ENCODE peak calls at places on chromosomes 11 and 22, in six cellular contexts. G is HCT116, C is DND-41, S is PC-3, L is GM23338, T is astrocyte. Q is an unnamed sample.

GRCh38 chr11:87754685-87755084 is 420.6 kb downstream of the RAB38 start:
- DNase-seq in G (no peak), T (no peak), S (peak), C (no peak), L (no peak), Q (no peak)

GRCh38 chr22:33299245-33299956 is 241.2 kb upstream of the SYN3 start:
- DNase-seq in C (no peak), S (no peak), L (no peak), G (no peak), T (no peak), Q (no peak)

GRCh38 chr22:23220485-23221350 is 40.4 kb downstream of the BCR start:
- DNase-seq in L (no peak), T (peak), S (no peak), C (peak), G (no peak), Q (peak)

GRCh38 chr11:132586801-132587200 is 945.5 kb downstream of the OPCML start:
- DNase-seq in T (peak), C (no peak), L (no peak), G (no peak), S (no peak), Q (peak)

GRCh38 chr11:134429104-134429503 is 17.1 kb upstream of the B3GAT1 start:
- DNase-seq in G (no peak), T (no peak), C (no peak), S (no peak), L (no peak), Q (no peak)

GRCh38 chr11:70826541-70826943 is 425.8 kb downstream of the SHANK2 start:
- DNase-seq in G (no peak), T (no peak), L (peak), S (no peak), C (no peak), Q (no peak)

GRCh38 chr11:110091995-110092576 is 1.1 kb upstream of the ZC3H12C start:
- DNase-seq in C (no peak), L (peak), T (no peak), S (peak), G (peak), Q (no peak)

GRCh38 chr11:86209806-86210657 is 34.5 kb upstream of the EED start:
- DNase-seq in C (no peak), L (no peak), S (no peak), G (no peak), T (no peak), Q (no peak)

GRCh38 chr22:43776081-43776670 is 35.9 kb downstream of the EFCAB6 start:
- DNase-seq in C (no peak), T (no peak), G (no peak), L (no peak), S (peak), Q (no peak)

GRCh38 chr11:128552783-128553661 is 34.3 kb downstream of the ETS1 start:
- DNase-seq in S (no peak), G (no peak), L (no peak), C (no peak), T (peak), Q (peak)

GRCh38 chr22:39287076-39287743 is 32.2 kb downstream of the RPL3 start:
- DNase-seq in S (no peak), C (no peak), L (no peak), T (no peak), G (no peak), Q (peak)

GRCh38 chr22:21753374-21754111 is 17.9 kb upstream of the YPEL1 start:
- DNase-seq in T (no peak), S (no peak), L (no peak), C (no peak), G (no peak), Q (no peak)

DNA sequence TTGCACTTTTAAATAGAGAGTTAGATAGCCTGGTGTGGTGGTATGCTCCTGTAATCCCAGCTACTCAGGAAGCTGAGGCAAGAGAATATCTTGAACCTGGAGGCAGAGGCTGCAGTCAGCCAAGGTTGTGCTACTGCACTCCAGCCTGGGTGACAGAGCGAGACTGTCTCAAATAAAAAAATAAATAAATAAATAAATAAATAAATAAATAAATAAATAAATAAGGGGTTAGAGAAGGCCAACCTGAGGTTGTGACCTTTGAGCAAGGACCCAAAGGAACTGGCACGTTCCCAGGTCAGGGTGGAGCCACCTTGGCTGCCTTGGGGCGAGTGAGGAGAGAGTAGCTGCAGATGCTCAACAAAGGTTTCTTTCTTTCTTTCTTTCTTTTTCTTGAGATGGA is 65.3 kb upstream of the TENM4 start:
- DNase-seq in C (no peak), T (no peak), G (no peak), L (no peak), S (no peak), Q (no peak)
- TF ChIP-seq CTCF in C (no peak), T (no peak), G (no peak), L (no peak), S (no peak), Q (no peak)

GRCh38 chr11:43579171-43579918 is 101.2 kb upstream of the HSD17B12 start:
- DNase-seq in C (no peak), G (no peak), T (peak), S (peak), L (peak), Q (peak)

GRCh38 chr11:43582024-43582836 is 98.3 kb upstream of the HSD17B12 start:
- DNase-seq in S (no peak), L (peak), T (no peak), C (no peak), G (no peak), Q (no peak)

GRCh38 chr11:43581370-43582023 is 99.0 kb upstream of the HSD17B12 start:
- DNase-seq in L (no peak), T (no peak), S (no peak), C (no peak), G (no peak), Q (no peak)

GRCh38 chr11:43579919-43580276 is 100.6 kb upstream of the HSD17B12 start:
- DNase-seq in G (no peak), S (no peak), L (peak), T (no peak), C (no peak), Q (no peak)

GRCh38 chr11:43580735-43581369 is 99.7 kb upstream of the HSD17B12 start:
- DNase-seq in S (no peak), T (no peak), G (no peak), L (peak), C (no peak), Q (peak)
- TF ChIP-seq EZH2 in S (no peak), T (peak), G (no peak), L (peak), C (no peak), Q (no peak)

DNA sequence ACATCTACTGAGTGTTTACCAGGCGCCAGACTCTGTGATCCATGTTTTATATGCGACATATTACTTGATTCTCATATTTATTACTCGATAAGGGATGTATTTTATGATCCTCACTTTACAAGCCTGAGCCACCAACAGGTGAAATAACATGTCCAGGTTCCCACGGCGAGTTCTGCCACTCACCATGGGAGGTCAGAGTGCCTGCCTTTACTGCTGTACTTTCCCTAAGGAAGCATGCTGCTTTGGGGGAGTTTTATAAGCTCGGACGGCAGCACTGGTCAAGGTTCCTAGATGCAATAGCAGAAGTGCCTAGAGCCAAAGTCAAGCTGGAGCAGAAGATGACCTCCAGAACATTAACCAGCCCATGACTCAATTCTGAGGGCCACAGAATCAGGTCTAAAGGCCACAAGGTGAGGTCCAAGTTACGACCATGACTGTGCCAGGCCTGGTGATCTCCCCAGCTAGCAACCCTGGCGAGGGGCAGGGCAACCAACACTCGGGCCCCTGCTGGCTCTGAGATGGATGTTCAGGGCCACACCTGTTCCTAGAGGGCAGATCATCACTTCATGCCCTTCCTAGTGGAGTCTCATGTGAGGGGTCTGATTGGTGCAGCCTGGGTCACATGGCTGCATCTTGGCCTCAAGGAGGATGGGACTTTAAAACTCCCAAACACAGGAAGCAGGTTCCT is 14.2 kb downstream of the IFT27 start:
- DNase-seq in L (no peak), T (no peak), C (no peak), S (no peak), G (no peak), Q (no peak)
- TF ChIP-seq CTCF in L (no peak), T (no peak), C (no peak), S (no peak), G (no peak), Q (no peak)

GRCh38 chr11:120985718-120986569 is 38.0 kb upstream of the TBCEL start:
- DNase-seq in C (no peak), T (peak), L (peak), S (peak), G (no peak), Q (peak)
- TF ChIP-seq EZH2 in C (no peak), T (peak), L (no peak), S (no peak), G (no peak), Q (peak)

GRCh38 chr11:46679252-46680163 is 20.9 kb downstream of the ARHGAP1 start:
- DNase-seq in T (no peak), S (no peak), C (no peak), G (no peak), L (no peak), Q (no peak)
- TF ChIP-seq CTCF in T (no peak), S (no peak), C (no peak), G (no peak), L (no peak), Q (no peak)